ENCODE peak calls at places on chromosomes 3 and 15, in nine cellular contexts. W is RWPE1, X is H9, R is AG09319, B is GM06990, Q is brain microvascular endothelial cell, E is neural crest cell, M is BJ, N is HFFc6. F is an unnamed sample.

GRCh38 chr3:52195823-52196331 is 2.1 kb upstream of the ALAS1 start:
- DNase-seq in N (peak; percentile 19), Q (no peak), E (no peak), X (no peak), M (no peak), W (no peak), B (no peak), R (peak; percentile 49), F (no peak)

GRCh38 chr3:113212155-113212844 is 943 bp downstream of the BOC start:
- DNase-seq in B (no peak), M (no peak), N (no peak), X (no peak), Q (no peak), W (no peak), R (no peak), E (no peak), F (peak; percentile 56)

GRCh38 chr3:182913889-182914288 is 66.4 kb downstream of the DCUN1D1 start:
- DNase-seq in R (no peak), E (no peak), B (peak; percentile 66), M (no peak), X (no peak), N (no peak), Q (no peak), W (no peak), F (no peak)

GRCh38 chr3:38725726-38726410 is 76.4 kb upstream of the SCN5A start:
- DNase-seq in E (no peak), W (no peak), R (peak; percentile 8), B (no peak), X (no peak), Q (peak; percentile 36), M (peak; percentile 21), N (peak; percentile 72), F (no peak)

GRCh38 chr3:141410861-141411771 is 42.8 kb downstream of the ZBTB38 start:
- DNase-seq in E (no peak), B (no peak), R (no peak), W (no peak), Q (peak; percentile 64), X (no peak), N (no peak), M (no peak), F (no peak)

GRCh38 chr3:159765025-159765859 is 223.4 kb upstream of the IL12A start:
- DNase-seq in X (peak; percentile 72), W (peak; percentile 93), E (peak; percentile 29), B (no peak), R (peak; percentile 94), N (peak; percentile 100), M (peak; percentile 98), Q (peak; percentile 99), F (peak; percentile 65)

GRCh38 chr15:81194723-81195122 is 2.0 kb upstream of the IL16 start:
- DNase-seq in B (no peak), E (no peak), W (no peak), M (no peak), N (no peak), X (no peak), Q (no peak), R (no peak), F (no peak)

GRCh38 chr3:29901097-29901496 is 620.2 kb downstream of the RBMS3 start:
- DNase-seq in Q (no peak), R (no peak), E (no peak), W (no peak), B (no peak), M (no peak), X (no peak), N (no peak), F (no peak)

GRCh38 chr3:24037971-24038370 is 92.9 kb downstream of the NR1D2 start:
- DNase-seq in M (no peak), E (no peak), N (no peak), Q (no peak), B (no peak), R (no peak), X (no peak), W (no peak), F (no peak)

GRCh38 chr3:99114565-99115291 is 213.2 kb upstream of the DCBLD2 start:
- DNase-seq in W (peak; percentile 26), X (peak; percentile 69), E (no peak), R (no peak), Q (peak; percentile 68), N (peak; percentile 64), M (no peak), B (no peak), F (no peak)

GRCh38 chr15:66221126-66221525 is 32.4 kb downstream of the MEGF11 start:
- DNase-seq in E (no peak), Q (no peak), N (no peak), W (no peak), R (no peak), B (no peak), X (no peak), M (no peak), F (no peak)

GRCh38 chr15:66216806-66217205 is 36.7 kb downstream of the MEGF11 start:
- DNase-seq in N (no peak), R (no peak), W (no peak), X (no peak), E (no peak), M (no peak), Q (no peak), B (no peak), F (no peak)

GRCh38 chr15:66222273-66223198 is 31.0 kb downstream of the MEGF11 start:
- DNase-seq in R (no peak), B (no peak), Q (no peak), X (no peak), N (no peak), E (no peak), W (no peak), M (no peak), F (no peak)

GRCh38 chr15:66224946-66225345 is 28.6 kb downstream of the MEGF11 start:
- DNase-seq in N (no peak), R (no peak), E (no peak), X (no peak), Q (no peak), B (no peak), M (no peak), W (no peak), F (no peak)

DNA sequence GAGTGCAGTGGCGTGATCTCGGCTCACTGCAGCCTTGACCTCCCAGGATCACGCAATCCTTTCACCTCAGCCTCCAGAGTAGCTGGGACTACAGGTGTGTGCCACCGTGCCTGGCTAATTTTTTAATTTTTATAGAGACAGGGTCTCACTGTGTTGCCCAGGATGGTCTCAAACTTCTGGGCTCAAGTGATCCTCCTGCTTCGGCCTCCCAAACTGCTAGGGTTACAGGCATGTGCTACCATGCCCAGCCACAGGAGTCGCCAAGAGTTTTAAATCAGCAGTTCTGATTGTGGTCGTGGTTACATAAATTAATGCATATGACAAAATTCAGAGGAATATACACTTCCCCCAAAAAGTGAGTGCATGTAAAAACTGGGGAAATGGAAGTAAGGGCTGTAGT is 33.0 kb downstream of the MEGF11 start:
- DNase-seq in W (no peak), X (no peak), M (no peak), Q (no peak), E (no peak), N (no peak), B (no peak), R (no peak), F (no peak)
- TF ChIP-seq CTCF in W (no peak), X (peak; percentile 34), M (no peak), Q (no peak), E (no peak), N (peak; percentile 20), B (no peak), R (no peak), F (no peak)

DNA sequence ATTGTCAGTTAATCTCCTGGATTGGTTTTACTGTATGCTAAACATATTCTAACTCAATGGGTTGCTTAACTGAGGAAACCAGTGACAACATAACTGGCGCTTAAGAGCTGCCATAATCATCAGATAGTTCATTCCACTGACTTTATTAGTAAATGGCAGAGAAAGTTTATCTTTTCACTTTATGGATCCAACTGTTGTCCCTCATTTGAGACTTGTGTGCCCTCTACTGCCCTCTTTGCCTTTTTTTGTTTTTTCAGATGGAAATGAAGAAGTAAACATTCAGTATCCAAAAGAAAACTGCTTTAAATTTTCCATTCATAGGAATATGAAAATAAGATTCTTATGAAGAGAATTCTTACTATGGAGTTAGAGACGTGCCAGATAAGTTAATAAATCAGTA is 93.5 kb downstream of the NPTN start:
- DNase-seq in M (no peak), B (no peak), W (no peak), R (no peak), Q (no peak), E (no peak), X (no peak), N (no peak), F (no peak)
- TF ChIP-seq CTCF in M (no peak), B (no peak), W (no peak), R (no peak), Q (no peak), E (no peak), X (no peak), N (no peak), F (no peak)

DNA sequence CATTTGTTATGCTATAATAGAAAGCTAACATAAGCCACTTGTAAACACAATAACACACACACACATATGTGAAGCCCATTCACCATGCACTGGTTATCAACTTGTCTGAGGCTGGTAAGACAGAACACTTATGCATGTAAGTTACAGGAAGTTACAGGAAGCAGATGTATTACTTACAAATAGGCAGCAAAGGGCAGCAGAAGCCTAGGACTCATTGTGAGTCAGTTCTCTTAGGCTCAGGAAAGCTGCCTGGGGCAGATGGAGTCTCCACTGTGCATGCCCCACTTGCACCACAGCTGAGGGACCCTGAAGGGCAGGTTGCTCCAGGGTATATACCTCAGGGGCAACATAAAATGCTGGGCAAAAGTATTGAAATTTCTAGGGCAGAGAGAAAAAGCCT is 748.8 kb upstream of the CCDC54 start:
- DNase-seq in X (no peak), M (no peak), E (no peak), N (peak; percentile 46), W (no peak), R (no peak), B (no peak), Q (peak; percentile 25), F (no peak)
- TF ChIP-seq CTCF in X (no peak), M (no peak), E (no peak), N (peak; percentile 15), W (no peak), R (peak; percentile 11), B (no peak), Q (peak; percentile 17), F (no peak)

GRCh38 chr3:126570103-126570541 is 11.4 kb upstream of the C3orf22 start:
- DNase-seq in N (no peak), X (peak; percentile 41), R (no peak), Q (no peak), W (no peak), B (no peak), E (no peak), M (no peak), F (no peak)
- TF ChIP-seq CTCF in N (peak; percentile 26), X (peak; percentile 37), R (no peak), Q (peak; percentile 22), W (no peak), B (no peak), E (no peak), M (no peak), F (no peak)

DNA sequence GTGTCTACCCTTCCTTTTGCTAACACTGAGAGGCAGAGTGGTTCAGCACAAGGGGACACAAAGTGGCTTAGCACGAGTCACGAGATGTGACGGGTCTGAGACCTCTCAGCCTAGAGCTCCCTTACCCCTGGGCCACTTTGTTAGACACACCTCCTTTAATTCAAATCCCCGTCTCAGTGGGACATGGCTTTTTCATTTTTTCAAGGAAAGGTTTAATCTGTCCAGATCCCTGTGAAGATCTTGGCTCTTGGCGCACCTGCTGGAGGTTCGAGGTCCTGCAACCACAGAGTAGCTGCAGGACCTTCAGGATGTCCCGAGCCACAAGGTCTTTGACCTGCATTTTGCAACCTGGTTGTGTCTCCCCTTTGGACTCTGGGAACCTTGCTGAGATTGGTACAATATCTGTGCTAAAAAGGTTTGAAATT is 52.0 kb downstream of the LPP start:
- DNase-seq in W (no peak), R (no peak), M (no peak), N (no peak), X (peak; percentile 57), Q (no peak), E (no peak), B (no peak), F (no peak)
- TF ChIP-seq CTCF in W (no peak), R (no peak), M (no peak), N (peak; percentile 60), X (peak; percentile 63), Q (peak; percentile 55), E (peak; percentile 42), B (peak; percentile 38), F (peak; percentile 40)